ENCODE peak calls at places on chromosomes 1 and 21, in four cellular contexts. K, Z, T and V are unnamed samples.

GRCh38 chr1:165910764-165911421 is 83.5 kb downstream of the UCK2 start:
- DNase-seq in K (no peak), Z (no peak), T (peak; percentile 90), V (no peak)

GRCh38 chr1:100538935-100539835 is 1.2 kb downstream of the GPR88 start:
- DNase-seq in Z (no peak), T (no peak), K (no peak), V (peak; percentile 56)

GRCh38 chr1:8343464-8344001 is 25.6 kb downstream of the SLC45A1 start:
- DNase-seq in T (peak; percentile 67), K (no peak), Z (no peak), V (no peak)

GRCh38 chr21:45418301-45419071 is 13.5 kb downstream of the COL18A1 start:
- DNase-seq in T (no peak), Z (no peak), K (no peak), V (no peak)

GRCh38 chr1:9384751-9385245 is 92.1 kb downstream of the SPSB1 start:
- DNase-seq in Z (no peak), K (no peak), T (no peak), V (no peak)

GRCh38 chr1:165858928-165859845 is 31.8 kb downstream of the UCK2 start:
- DNase-seq in T (no peak), Z (no peak), K (no peak), V (no peak)

GRCh38 chr1:65724151-65724550 is 68.5 kb upstream of the PDE4B start:
- DNase-seq in T (no peak), Z (no peak), K (no peak), V (no peak)

GRCh38 chr1:161864577-161864976 is 98.5 kb downstream of the ATF6 start:
- DNase-seq in Z (no peak), T (peak; percentile 5), K (no peak), V (no peak)

GRCh38 chr21:45910548-45911221 is 70.9 kb upstream of the COL6A1 start:
- DNase-seq in Z (no peak), T (no peak), K (no peak), V (no peak)

GRCh38 chr1:176033879-176034278 is 173.2 kb downstream of the COP1 start:
- DNase-seq in T (no peak), Z (no peak), K (no peak), V (no peak)

GRCh38 chr21:45362077-45362747 is 42.8 kb upstream of the COL18A1 start:
- DNase-seq in Z (no peak), K (no peak), T (no peak), V (no peak)

GRCh38 chr1:45010855-45011811 is at the start of gene HECTD3:
- DNase-seq in T (peak; percentile 77), K (peak; percentile 87), Z (peak; percentile 56), V (peak; percentile 74)

GRCh38 chr1:174158767-174159252 is 510 bp upstream of the RABGAP1L start:
- DNase-seq in Z (no peak), K (no peak), T (no peak), V (no peak)

GRCh38 chr1:194537521-194537920 is 1351.1 kb upstream of the B3GALT2 start:
- DNase-seq in Z (no peak), T (no peak), K (no peak), V (no peak)

GRCh38 chr1:194535369-194535768 is 1349.0 kb upstream of the B3GALT2 start:
- DNase-seq in Z (no peak), K (peak; percentile 28), T (no peak), V (no peak)

GRCh38 chr1:194534784-194535183 is 1348.4 kb upstream of the B3GALT2 start:
- DNase-seq in Z (no peak), T (no peak), K (no peak), V (no peak)

GRCh38 chr1:194538453-194538852 is 1352.0 kb upstream of the B3GALT2 start:
- DNase-seq in Z (no peak), K (no peak), T (no peak), V (no peak)

GRCh38 chr1:194533641-194534040 is 1347.2 kb upstream of the B3GALT2 start:
- DNase-seq in T (no peak), Z (no peak), K (no peak), V (no peak)
- TF ChIP-seq FOXM1 in T (no peak), Z (no peak), K (no peak), V (no peak)

GRCh38 chr1:61645476-61645875 is 79.5 kb downstream of the TM2D1 start:
- DNase-seq in Z (no peak), K (no peak), T (no peak), V (no peak)
- TF ChIP-seq SP1 in Z (no peak), K (no peak), T (no peak), V (no peak)

DNA sequence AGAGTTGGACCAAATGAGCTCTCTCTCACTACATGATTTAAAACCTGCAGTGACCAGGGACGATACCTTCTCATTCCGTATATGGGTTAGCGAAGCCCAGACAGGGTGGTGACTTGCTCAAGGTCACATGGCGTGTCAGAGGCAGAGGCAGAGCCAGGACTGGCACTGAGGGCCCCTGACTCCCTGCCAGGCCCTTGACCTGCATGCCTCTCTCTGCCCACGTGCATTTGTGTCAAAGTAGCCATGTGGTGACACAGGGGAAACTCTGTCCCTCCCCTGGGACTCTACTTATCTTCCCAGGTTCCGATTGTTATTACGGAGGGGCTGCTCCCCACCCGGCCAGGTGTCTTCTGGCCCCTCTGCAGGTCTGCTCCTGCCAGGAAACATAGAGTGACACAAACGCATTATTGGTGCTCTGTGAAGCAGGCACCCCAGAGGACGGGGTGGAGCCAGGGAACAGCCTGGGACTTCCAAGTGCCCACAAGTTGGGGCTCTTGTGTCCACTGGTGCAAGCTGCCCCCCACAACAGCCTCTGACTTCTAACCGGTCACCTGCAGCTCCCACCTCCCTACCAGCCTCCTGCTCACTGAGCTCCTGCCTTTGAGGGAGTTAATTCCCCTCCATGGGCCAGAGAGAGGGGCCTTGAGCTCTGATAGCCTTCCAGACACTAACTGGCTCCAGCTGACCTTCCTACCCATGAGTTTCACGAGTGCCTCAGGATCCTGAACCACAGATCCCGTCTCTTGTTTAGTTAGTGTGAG is 7.2 kb upstream of the TINAGL1 start:
- DNase-seq in Z (no peak), K (no peak), T (no peak), V (peak; percentile 9)
- TF ChIP-seq TARDBP in Z (no peak), K (no peak), T (no peak), V (no peak)

GRCh38 chr1:205709640-205710039 is 29.3 kb upstream of the SLC45A3 start:
- DNase-seq in Z (no peak), K (no peak), T (peak; percentile 48), V (no peak)
- TF ChIP-seq FOXM1 in Z (no peak), K (no peak), T (no peak), V (no peak)

GRCh38 chr1:168734271-168734670 is 5.3 kb upstream of the DPT start:
- DNase-seq in K (no peak), T (no peak), Z (no peak), V (no peak)
- TF ChIP-seq SP1 in K (no peak), T (no peak), Z (no peak), V (no peak)